ENCODE peak calls at places on chromosomes 6 and 20, in ten cellular contexts. Y is uterus; H is T-helper 17 cell; G is stimulated activated CD4-positive, alpha-beta T cell treated with anti-CD3 and anti-CD28 coated beads, Interleukin-2, amount 100 ng/mL, for 24 hours; D is left ventricle myocardium inferior; R is KBM-7; O is HFF-Myc; Z is amniotic epithelial cell; X is HS-27A; M is AML-193. T is an unnamed sample.

GRCh38 chr6:158514991-158515390 is 44.9 kb upstream of the TMEM181 start:
- DNase-seq in R (no peak), Y (no peak), O (no peak), G (no peak), D (no peak), H (no peak), X (no peak), Z (no peak), M (no peak), T (no peak)

GRCh38 chr6:43242908-43243648 is at the start of gene TTBK1:
- DNase-seq in R (no peak), X (no peak), Z (no peak), D (no peak), H (peak; percentile 36), O (no peak), M (no peak), G (peak; percentile 53), Y (no peak), T (no peak)

GRCh38 chr6:16354692-16355091 is 116.3 kb downstream of the GMPR start:
- DNase-seq in H (no peak), O (no peak), Z (no peak), M (no peak), X (no peak), Y (no peak), D (no peak), G (no peak), R (no peak), T (no peak)

GRCh38 chr20:63739129-63740069 is at the start of gene SLC2A4RG:
- DNase-seq in O (no peak), D (peak; percentile 84), H (peak; percentile 79), R (peak; percentile 51), Y (peak; percentile 72), M (peak; percentile 49), X (no peak), Z (peak; percentile 60), G (peak; percentile 79), T (peak; percentile 75)

GRCh38 chr6:36743538-36744441 is 46.2 kb downstream of the RAB44 start:
- DNase-seq in Y (no peak), G (no peak), Z (no peak), H (no peak), D (no peak), M (no peak), X (no peak), R (no peak), O (no peak), T (no peak)

GRCh38 chr20:43355610-43356009 is 102.1 kb upstream of the SRSF6 start:
- DNase-seq in G (no peak), R (no peak), M (no peak), D (no peak), O (no peak), Y (no peak), Z (no peak), H (no peak), X (no peak), T (no peak)

GRCh38 chr6:123759472-123759871 is 44.2 kb upstream of the NKAIN2 start:
- DNase-seq in H (no peak), G (no peak), R (no peak), Y (no peak), X (no peak), O (no peak), M (no peak), D (no peak), Z (no peak), T (no peak)

GRCh38 chr20:13220194-13220856 is 749 bp upstream of the ISM1 start:
- DNase-seq in D (peak; percentile 45), Y (peak; percentile 28), H (no peak), O (no peak), M (no peak), G (peak; percentile 53), R (peak; percentile 42), Z (peak; percentile 22), X (no peak), T (peak; percentile 20)

GRCh38 chr6:136890194-136890558 is 31.9 kb upstream of the SLC35D3 start:
- DNase-seq in R (no peak), G (no peak), O (no peak), Z (no peak), M (peak; percentile 47), X (no peak), H (no peak), Y (no peak), D (no peak), T (no peak)

GRCh38 chr6:14002176-14002947 is 77.6 kb downstream of the RNF182 start:
- DNase-seq in Z (no peak), M (no peak), G (no peak), D (no peak), H (no peak), X (no peak), O (no peak), R (no peak), Y (no peak), T (no peak)

GRCh38 chr6:158707120-158707519 is 57.3 kb downstream of the SYTL3 start:
- DNase-seq in D (peak; percentile 60), R (no peak), Y (peak; percentile 41), Z (peak; percentile 73), G (no peak), H (no peak), M (no peak), O (no peak), X (peak; percentile 43), T (peak; percentile 92)

GRCh38 chr20:52105045-52105572 is 86.5 kb downstream of the ZFP64 start:
- DNase-seq in D (no peak), R (no peak), Z (peak; percentile 34), O (no peak), X (no peak), M (no peak), G (peak; percentile 9), Y (no peak), H (no peak), T (peak; percentile 18)

GRCh38 chr20:47681977-47682812 is 103.1 kb downstream of the SULF2 start:
- DNase-seq in D (peak; percentile 80), O (no peak), X (no peak), M (no peak), Y (peak; percentile 79), G (no peak), R (no peak), Z (peak; percentile 56), H (no peak), T (peak; percentile 57)

GRCh38 chr6:108260126-108260808 is 573 bp downstream of the SNX3 start:
- DNase-seq in M (peak; percentile 45), D (peak; percentile 32), Y (no peak), H (no peak), X (no peak), R (peak; percentile 62), Z (peak; percentile 55), O (peak; percentile 4), G (peak; percentile 27), T (peak; percentile 71)

GRCh38 chr6:54624779-54625178 is 221.8 kb upstream of the FAM83B start:
- DNase-seq in D (no peak), M (no peak), Z (peak; percentile 42), H (no peak), Y (no peak), O (no peak), X (no peak), G (no peak), R (no peak), T (no peak)

GRCh38 chr6:26033132-26033941 is 53.9 kb upstream of the HFE start:
- DNase-seq in H (peak; percentile 42), M (peak; percentile 99), X (peak; percentile 97), O (peak; percentile 99), Y (peak; percentile 78), R (peak; percentile 96), Z (peak; percentile 99), D (peak; percentile 42), G (peak; percentile 69), T (peak; percentile 99)

GRCh38 chr20:63641146-63641791 is 12.0 kb downstream of the STMN3 start:
- DNase-seq in G (peak; percentile 58), M (no peak), Z (no peak), Y (no peak), H (peak; percentile 37), X (no peak), O (no peak), D (no peak), R (no peak), T (no peak)

GRCh38 chr6:121879149-121879548 is 443.7 kb downstream of the GJA1 start:
- DNase-seq in O (no peak), H (no peak), Y (no peak), X (no peak), D (no peak), M (no peak), G (no peak), R (no peak), Z (no peak), T (peak; percentile 82)

GRCh38 chr20:48788486-48789072 is 39.2 kb downstream of the PREX1 start:
- DNase-seq in G (no peak), Z (no peak), H (no peak), M (no peak), O (no peak), D (no peak), R (peak; percentile 49), Y (no peak), X (no peak), T (no peak)

GRCh38 chr20:5544702-5545101 is 205.5 kb upstream of the SHLD1 start:
- DNase-seq in O (no peak), D (no peak), Z (no peak), R (no peak), Y (no peak), M (no peak), H (no peak), X (no peak), G (no peak), T (no peak)

GRCh38 chr6:72739368-72739779 is 117.5 kb downstream of the KCNQ5 start:
- DNase-seq in Y (no peak), G (no peak), R (peak; percentile 28), X (no peak), H (no peak), Z (no peak), D (no peak), M (no peak), O (no peak), T (no peak)

GRCh38 chr6:110190726-110191125 is 10.5 kb downstream of the CDC40 start:
- DNase-seq in O (no peak), Z (no peak), H (no peak), Y (no peak), X (no peak), D (no peak), R (no peak), M (no peak), G (no peak), T (no peak)

GRCh38 chr6:34157851-34158250 is 12.0 kb upstream of the GRM4 start:
- DNase-seq in R (no peak), Z (no peak), X (no peak), O (no peak), H (no peak), Y (no peak), G (no peak), M (no peak), D (no peak), T (no peak)

GRCh38 chr20:19552896-19553180 is 205.2 kb upstream of the RIN2 start:
- DNase-seq in X (no peak), D (no peak), Y (no peak), M (no peak), Z (no peak), H (no peak), O (no peak), R (no peak), G (no peak), T (no peak)

GRCh38 chr20:5714261-5715041 is 35.8 kb upstream of the SHLD1 start:
- DNase-seq in Y (peak; percentile 19), X (no peak), H (peak; percentile 51), D (no peak), M (no peak), G (peak; percentile 31), O (no peak), Z (peak; percentile 42), R (peak; percentile 61), T (no peak)

GRCh38 chr20:64223526-64224067 is 32.0 kb upstream of the PCMTD2 start:
- DNase-seq in X (no peak), M (no peak), D (peak; percentile 46), Y (peak; percentile 23), O (no peak), R (peak; percentile 70), H (no peak), Z (peak; percentile 49), G (no peak), T (peak; percentile 58)

GRCh38 chr20:31560900-31561598 is 44.0 kb upstream of the ID1 start:
- DNase-seq in X (peak; percentile 95), D (no peak), Y (no peak), O (peak; percentile 84), M (no peak), H (no peak), G (no peak), Z (peak; percentile 96), R (no peak), T (peak; percentile 94)

GRCh38 chr20:20463933-20464374 is 96.0 kb downstream of the INSM1 start:
- DNase-seq in G (no peak), M (no peak), D (no peak), O (no peak), Y (no peak), R (no peak), Z (no peak), X (no peak), H (no peak), T (no peak)